ENCODE peak calls at places on chromosomes 13 and 19, in six cellular contexts. One of them, this sample, is unnamed.

GRCh38 chr19:11849264-11849615 is 714 bp downstream of the ZNF439 start:
- DNase-seq in T-helper 17 cell: no peak
- DNase-seq in NAMALWA: peak; percentile 83
- DNase-seq in left ventricle myocardium inferior: no peak
- DNase-seq in omental fat pad: no peak
- DNase-seq in ovary: no peak
- DNase-seq in this sample: no peak

GRCh38 chr13:113926301-113926761 is 47.5 kb downstream of the C13orf46 start:
- DNase-seq in T-helper 17 cell: no peak
- DNase-seq in NAMALWA: no peak
- DNase-seq in left ventricle myocardium inferior: peak; percentile 15
- DNase-seq in omental fat pad: peak; percentile 14
- DNase-seq in ovary: peak; percentile 3
- DNase-seq in this sample: peak; percentile 54

GRCh38 chr19:30755581-30755980 is 383.4 kb downstream of the ZNF536 start:
- DNase-seq in T-helper 17 cell: no peak
- DNase-seq in NAMALWA: no peak
- DNase-seq in left ventricle myocardium inferior: no peak
- DNase-seq in omental fat pad: no peak
- DNase-seq in ovary: no peak
- DNase-seq in this sample: no peak

GRCh38 chr13:109126973-109127615 is 497.7 kb downstream of the MYO16 start:
- DNase-seq in T-helper 17 cell: no peak
- DNase-seq in NAMALWA: no peak
- DNase-seq in left ventricle myocardium inferior: no peak
- DNase-seq in omental fat pad: no peak
- DNase-seq in ovary: no peak
- DNase-seq in this sample: no peak

GRCh38 chr19:3483226-3483628 is at the start of gene SMIM44:
- DNase-seq in T-helper 17 cell: no peak
- DNase-seq in NAMALWA: no peak
- DNase-seq in left ventricle myocardium inferior: no peak
- DNase-seq in omental fat pad: no peak
- DNase-seq in ovary: no peak
- DNase-seq in this sample: no peak

GRCh38 chr13:110874508-110874960 is 40.3 kb downstream of the ANKRD10 start:
- DNase-seq in T-helper 17 cell: peak; percentile 24
- DNase-seq in NAMALWA: no peak
- DNase-seq in left ventricle myocardium inferior: peak; percentile 90
- DNase-seq in omental fat pad: peak; percentile 66
- DNase-seq in ovary: peak; percentile 86
- DNase-seq in this sample: peak; percentile 90

GRCh38 chr19:38228491-38229439 is 4.7 kb upstream of the DPF1 start:
- DNase-seq in T-helper 17 cell: no peak
- DNase-seq in NAMALWA: no peak
- DNase-seq in left ventricle myocardium inferior: no peak
- DNase-seq in omental fat pad: no peak
- DNase-seq in ovary: no peak
- DNase-seq in this sample: no peak

GRCh38 chr19:40689339-40690049 is 957 bp downstream of the NUMBL start:
- DNase-seq in T-helper 17 cell: no peak
- DNase-seq in NAMALWA: peak; percentile 29
- DNase-seq in left ventricle myocardium inferior: peak; percentile 46
- DNase-seq in omental fat pad: no peak
- DNase-seq in ovary: peak; percentile 43
- DNase-seq in this sample: no peak

GRCh38 chr19:3008994-3009393 is 20.1 kb downstream of the TLE2 start:
- DNase-seq in T-helper 17 cell: no peak
- DNase-seq in NAMALWA: no peak
- DNase-seq in left ventricle myocardium inferior: no peak
- DNase-seq in omental fat pad: no peak
- DNase-seq in ovary: no peak
- DNase-seq in this sample: no peak

GRCh38 chr19:13839938-13840750 is 36.8 kb upstream of the NANOS3 start:
- DNase-seq in T-helper 17 cell: no peak
- DNase-seq in NAMALWA: no peak
- DNase-seq in left ventricle myocardium inferior: peak; percentile 65
- DNase-seq in omental fat pad: no peak
- DNase-seq in ovary: no peak
- DNase-seq in this sample: peak; percentile 89

GRCh38 chr19:17390665-17391370 is 3.2 kb downstream of the CCDC194 start:
- DNase-seq in T-helper 17 cell: peak; percentile 81
- DNase-seq in NAMALWA: peak; percentile 94
- DNase-seq in left ventricle myocardium inferior: peak; percentile 89
- DNase-seq in omental fat pad: peak; percentile 82
- DNase-seq in ovary: peak; percentile 91
- DNase-seq in this sample: peak; percentile 96

GRCh38 chr13:93116809-93117208 is 109.8 kb upstream of the GPC6 start:
- DNase-seq in T-helper 17 cell: no peak
- DNase-seq in NAMALWA: no peak
- DNase-seq in left ventricle myocardium inferior: no peak
- DNase-seq in omental fat pad: no peak
- DNase-seq in ovary: no peak
- DNase-seq in this sample: no peak